ENCODE peak calls at places on chromosome 12, in eight cellular contexts. Z, O, I, P, E, M, T and Q are unnamed samples.
A peak's percentile ranks its signal among the peaks of the same experiment; 100 is the strongest.

GRCh38 chr12:123085730-123086487 is 65.0 kb downstream of the PITPNM2 start:
- DNase-seq in T (no peak), E (peak; percentile 20), I (no peak), O (no peak), M (no peak), P (no peak), Z (no peak), Q (no peak)

GRCh38 chr12:63822352-63822751 is 22.1 kb upstream of the SRGAP1 start:
- DNase-seq in T (no peak), E (no peak), M (no peak), O (no peak), P (no peak), I (no peak), Z (no peak), Q (no peak)

GRCh38 chr12:71900091-71900490 is 38.6 kb upstream of the TPH2 start:
- DNase-seq in E (peak; percentile 52), Z (no peak), I (no peak), P (no peak), M (no peak), T (no peak), O (no peak), Q (no peak)

GRCh38 chr12:64181504-64182291 is 40.4 kb downstream of the KICS2 start:
- DNase-seq in E (peak; percentile 32), P (no peak), O (no peak), Z (peak; percentile 61), I (peak; percentile 49), M (no peak), T (peak; percentile 8), Q (peak; percentile 43)

GRCh38 chr12:110023634-110024023 is 24.4 kb downstream of the ANKRD13A start:
- DNase-seq in P (no peak), O (no peak), I (no peak), E (peak; percentile 87), Z (no peak), T (no peak), M (no peak), Q (no peak)

GRCh38 chr12:124762791-124763593 is 100.7 kb downstream of the SCARB1 start:
- DNase-seq in I (no peak), M (no peak), T (no peak), P (no peak), E (no peak), Z (no peak), O (no peak), Q (no peak)

GRCh38 chr12:106289196-106289681 is 13.3 kb upstream of the TCP11L2 start:
- DNase-seq in O (no peak), T (no peak), E (no peak), P (no peak), M (no peak), I (no peak), Z (no peak), Q (no peak)

GRCh38 chr12:74021937-74022336 is 515.7 kb upstream of the ATXN7L3B start:
- DNase-seq in E (peak; percentile 93), P (peak; percentile 3), O (no peak), T (no peak), I (peak; percentile 92), Z (peak; percentile 41), M (no peak), Q (peak; percentile 8)

GRCh38 chr12:31732926-31733548 is 4.2 kb upstream of the AMN1 start:
- DNase-seq in Z (no peak), T (no peak), I (no peak), P (peak; percentile 58), O (peak; percentile 10), E (no peak), M (no peak), Q (no peak)

GRCh38 chr12:13045816-13046215 is 1.6 kb downstream of the FAM234B start:
- DNase-seq in T (no peak), E (no peak), O (no peak), P (no peak), I (no peak), Z (no peak), M (no peak), Q (no peak)

GRCh38 chr12:51397670-51398069 is 6.5 kb upstream of the GALNT6 start:
- DNase-seq in E (no peak), M (no peak), O (no peak), Z (no peak), T (no peak), P (no peak), I (no peak), Q (no peak)

GRCh38 chr12:32920506-32921085 is 24.0 kb upstream of the PKP2 start:
- DNase-seq in M (no peak), I (no peak), P (no peak), T (no peak), E (peak; percentile 33), Z (no peak), O (no peak), Q (no peak)

GRCh38 chr12:52009081-52009751 is 2.5 kb downstream of the TAMALIN start:
- DNase-seq in I (no peak), O (no peak), E (no peak), Z (no peak), M (no peak), T (no peak), P (no peak), Q (no peak)

GRCh38 chr12:123905319-123905925 is 67.2 kb downstream of the CCDC92 start:
- DNase-seq in E (peak; percentile 77), M (peak; percentile 51), T (no peak), I (peak; percentile 59), Z (peak; percentile 46), O (peak; percentile 77), P (peak; percentile 54), Q (peak; percentile 43)

GRCh38 chr12:116142936-116143882 is 134.3 kb downstream of the MED13L start:
- DNase-seq in Z (no peak), P (peak; percentile 70), E (no peak), I (no peak), O (no peak), M (no peak), T (no peak), Q (no peak)

GRCh38 chr12:6114476-6114870 is 10.0 kb downstream of the VWF start:
- DNase-seq in Z (no peak), O (no peak), P (no peak), E (no peak), M (no peak), T (no peak), I (no peak), Q (no peak)

GRCh38 chr12:116065561-116065960 is 211.9 kb downstream of the MED13L start:
- DNase-seq in T (no peak), M (no peak), O (no peak), E (no peak), Z (no peak), P (no peak), I (no peak), Q (no peak)

GRCh38 chr12:68559984-68560822 is 50.5 kb upstream of the RAP1B start:
- DNase-seq in E (no peak), Z (no peak), P (no peak), O (no peak), I (peak; percentile 16), M (no peak), T (no peak), Q (no peak)

GRCh38 chr12:102769323-102769916 is 147.6 kb downstream of the PAH start:
- DNase-seq in O (peak; percentile 40), E (peak; percentile 85), I (peak; percentile 68), M (no peak), T (no peak), P (peak; percentile 26), Z (peak; percentile 26), Q (peak; percentile 38)

GRCh38 chr12:2877959-2878732 is 1.1 kb downstream of the RHNO1 start:
- DNase-seq in I (peak; percentile 78), Z (no peak), E (peak; percentile 78), O (no peak), M (no peak), P (peak; percentile 59), T (no peak), Q (no peak)

GRCh38 chr12:86741531-86741930 is 485.3 kb upstream of the MGAT4C start:
- DNase-seq in P (no peak), E (peak; percentile 18), M (no peak), O (no peak), I (no peak), Z (no peak), T (no peak), Q (no peak)

GRCh38 chr12:3834774-3835173 is 38.4 kb downstream of the PARP11 start:
- DNase-seq in O (no peak), T (no peak), P (no peak), I (no peak), M (no peak), E (no peak), Z (no peak), Q (no peak)

GRCh38 chr12:59093090-59093489 is 172.8 kb upstream of the LRIG3 start:
- DNase-seq in T (no peak), O (no peak), I (no peak), M (no peak), E (no peak), P (no peak), Z (no peak), Q (no peak)

GRCh38 chr12:93380480-93381121 is 2.9 kb downstream of the NUDT4 start:
- DNase-seq in T (no peak), I (peak; percentile 19), M (no peak), P (peak; percentile 9), E (peak; percentile 36), Z (no peak), O (no peak), Q (no peak)

GRCh38 chr12:87779858-87780498 is 249.2 kb downstream of the C12orf50 start:
- DNase-seq in M (no peak), O (no peak), P (no peak), T (no peak), I (no peak), E (no peak), Z (no peak), Q (no peak)